ENCODE peak calls at places on chromosome 4, in seven cellular contexts. I is upper lobe of left lung, X is vagina, R is right lobe of liver, Z is A549, P is HCT116, C is transverse colon. H is an unnamed sample.

GRCh38 chr4:173527103-173527876 is 2.7 kb downstream of the HAND2 start:
- DNase-seq in P (no peak), X (no peak), C (no peak), Z (no peak), R (no peak), I (no peak), H (no peak)

GRCh38 chr4:169665039-169665732 is 44.8 kb downstream of the CLCN3 start:
- DNase-seq in X (no peak), I (no peak), Z (no peak), P (no peak), R (no peak), C (no peak), H (no peak)

GRCh38 chr4:181301735-181302380 is 941.3 kb upstream of the TENM3 start:
- DNase-seq in X (no peak), R (peak), P (peak), I (peak), C (peak), Z (peak), H (no peak)

GRCh38 chr4:8478801-8479744 is 38.5 kb downstream of the TRMT44 start:
- DNase-seq in X (no peak), C (no peak), I (no peak), R (no peak), P (no peak), Z (no peak), H (no peak)

GRCh38 chr4:85039526-85039925 is 73.0 kb upstream of the WDFY3 start:
- DNase-seq in P (peak), I (no peak), X (no peak), Z (peak), R (no peak), C (no peak), H (no peak)

GRCh38 chr4:67380154-67380553 is 165.1 kb downstream of the CENPC start:
- DNase-seq in P (no peak), I (no peak), X (no peak), Z (no peak), C (no peak), R (no peak), H (no peak)

GRCh38 chr4:125750399-125750798 is 435.6 kb downstream of the FAT4 start:
- DNase-seq in R (no peak), I (no peak), Z (no peak), C (no peak), P (no peak), X (no peak), H (no peak)

GRCh38 chr4:3010998-3011397 is 47.6 kb downstream of the GRK4 start:
- DNase-seq in Z (no peak), P (no peak), I (no peak), C (no peak), X (no peak), R (no peak), H (no peak)

GRCh38 chr4:104966349-104967033 is 180.2 kb upstream of the TET2 start:
- DNase-seq in X (no peak), P (no peak), C (peak), R (no peak), Z (no peak), I (peak), H (no peak)
- TF ChIP-seq POLR2A in X (no peak), P (no peak), C (peak), R (no peak), Z (no peak), I (no peak), H (no peak)

DNA sequence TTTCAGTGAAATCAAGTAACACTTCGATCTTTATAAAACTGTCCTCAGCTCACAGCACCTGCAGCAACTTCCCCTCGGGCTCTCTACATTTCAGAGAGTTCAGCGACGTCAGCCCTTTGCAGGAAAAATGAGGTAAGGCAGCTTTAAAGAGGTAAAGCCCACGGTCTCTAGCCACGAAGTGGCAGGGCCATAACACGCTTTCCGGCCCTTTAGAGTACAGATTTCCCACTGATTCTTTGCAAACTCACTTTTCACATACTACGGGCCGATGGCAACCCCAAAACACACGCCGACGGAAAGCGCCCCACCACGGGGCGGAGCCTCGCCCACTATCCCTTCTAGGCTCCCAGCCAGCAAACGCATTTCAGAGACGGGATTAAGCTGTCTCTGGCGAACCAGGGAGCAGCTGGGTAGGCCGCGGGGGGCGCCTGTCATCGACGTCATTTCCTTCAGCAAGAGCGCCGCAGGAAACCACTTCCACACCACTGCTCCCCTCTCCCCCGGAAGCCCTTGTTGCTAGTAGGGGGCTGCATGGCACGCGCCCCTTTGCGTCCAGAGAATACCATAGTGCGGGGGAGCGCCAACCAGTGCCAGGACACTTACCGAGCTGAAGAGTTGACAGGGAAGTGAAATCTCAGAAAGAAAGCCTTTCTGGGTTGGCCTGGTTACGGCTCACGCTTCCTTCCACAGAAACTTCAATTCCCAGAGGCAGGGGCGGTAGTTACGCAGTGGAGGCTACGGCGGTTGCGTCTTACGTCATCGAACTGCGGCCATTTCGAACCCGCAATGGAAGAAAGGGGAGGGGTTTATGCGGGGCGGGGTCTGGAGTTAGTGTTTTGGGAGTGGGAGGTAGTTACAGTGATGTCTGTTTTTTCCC is at the start of gene TRMT10A:
- DNase-seq in I (peak), P (peak), R (peak), X (peak), C (peak), Z (peak), H (peak)
- TF ChIP-seq POLR2A in I (peak), P (no peak), R (peak), X (peak), C (peak), Z (peak), H (peak)

GRCh38 chr4:10091531-10092181 is 24.9 kb downstream of the WDR1 start:
- DNase-seq in R (no peak), Z (no peak), I (no peak), X (no peak), P (no peak), C (no peak), H (no peak)
- TF ChIP-seq POLR2A in R (no peak), Z (no peak), I (no peak), X (no peak), P (no peak), C (no peak), H (no peak)

GRCh38 chr4:139171878-139172691 is 4.9 kb downstream of the ELF2 start:
- DNase-seq in R (no peak), I (no peak), X (no peak), Z (peak), C (no peak), P (no peak), H (no peak)

GRCh38 chr4:139177049-139177887 is at the start of gene ELF2:
- DNase-seq in X (peak), C (peak), Z (peak), P (peak), R (peak), I (peak), H (peak)

GRCh38 chr4:139175647-139176298 is 1.2 kb downstream of the ELF2 start:
- DNase-seq in R (no peak), C (no peak), Z (no peak), X (no peak), P (peak), I (no peak), H (peak)

GRCh38 chr4:139177888-139178609 is 1.0 kb upstream of the ELF2 start:
- DNase-seq in R (peak), P (peak), Z (peak), X (peak), I (peak), C (peak), H (peak)

GRCh38 chr4:139176299-139177048 is 544 bp downstream of the ELF2 start:
- DNase-seq in Z (peak), P (peak), X (peak), I (peak), R (peak), C (peak), H (peak)
- TF ChIP-seq POLR2A in Z (no peak), P (no peak), X (peak), I (peak), R (peak), C (peak), H (peak)

DNA sequence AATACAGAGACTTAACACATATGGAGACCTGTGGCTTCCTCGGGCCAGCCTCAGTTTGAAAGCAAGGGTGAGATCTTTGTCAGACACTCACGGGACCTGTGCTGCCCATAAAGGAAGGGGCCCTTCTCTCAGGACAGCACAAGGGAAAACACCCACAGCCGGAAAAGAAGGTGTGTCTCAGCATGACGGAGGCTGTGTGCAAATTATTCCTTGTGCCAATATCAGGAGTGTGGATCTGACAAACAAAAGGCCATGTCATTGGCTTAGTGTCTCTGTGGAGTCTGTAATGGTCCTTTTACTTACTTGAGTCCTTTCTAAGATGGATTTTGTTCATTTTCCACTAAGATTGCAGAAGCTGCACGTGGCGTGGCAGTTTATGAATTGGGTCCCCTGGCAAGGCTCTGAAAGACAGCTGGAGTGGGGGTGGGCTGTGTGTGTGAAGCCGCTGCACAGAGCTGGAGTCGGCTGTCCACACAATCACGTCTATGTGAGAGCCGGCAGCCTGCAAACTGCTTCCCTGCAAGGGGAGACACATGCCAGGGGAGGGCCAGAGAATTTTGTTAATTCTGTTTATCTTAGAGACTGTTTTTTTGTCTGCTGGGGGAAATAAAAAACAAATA is 1.9 kb downstream of the ENPP6 start:
- DNase-seq in I (no peak), C (peak), X (no peak), P (no peak), R (no peak), Z (no peak), H (no peak)
- TF ChIP-seq POLR2A in I (no peak), C (no peak), X (no peak), P (no peak), R (no peak), Z (no peak), H (no peak)

GRCh38 chr4:112564706-112565270 is 48.8 kb upstream of the NEUROG2 start:
- DNase-seq in Z (no peak), P (no peak), X (no peak), C (no peak), R (no peak), I (no peak), H (no peak)
- TF ChIP-seq POLR2A in Z (no peak), P (no peak), X (no peak), C (no peak), R (no peak), I (no peak), H (no peak)

GRCh38 chr4:88008133-88008621 is 742 bp downstream of the PKD2 start:
- DNase-seq in C (peak), X (no peak), Z (peak), P (no peak), R (peak), I (no peak), H (no peak)

GRCh38 chr4:88006956-88007303 is 505 bp upstream of the PKD2 start:
- DNase-seq in P (no peak), I (no peak), C (no peak), R (no peak), Z (no peak), X (no peak), H (no peak)

GRCh38 chr4:88009871-88010270 is 2.4 kb downstream of the PKD2 start:
- DNase-seq in X (no peak), Z (no peak), C (no peak), R (no peak), P (no peak), I (no peak), H (no peak)

GRCh38 chr4:88008624-88009235 is 1.3 kb downstream of the PKD2 start:
- DNase-seq in C (no peak), R (no peak), X (no peak), Z (peak), I (no peak), P (no peak), H (no peak)

GRCh38 chr4:88007304-88008132 is at the start of gene PKD2:
- DNase-seq in P (peak), Z (peak), I (peak), C (peak), R (peak), X (no peak), H (peak)
- TF ChIP-seq POLR2A in P (no peak), Z (peak), I (peak), C (peak), R (peak), X (peak), H (peak)

GRCh38 chr4:41214158-41215146 is at the start of gene APBB2:
- DNase-seq in R (peak), Z (peak), P (peak), I (peak), C (peak), X (peak), H (peak)
- TF ChIP-seq POLR2A in R (peak), Z (peak), P (peak), I (peak), C (peak), X (peak), H (peak)

H was measured in H54.